ENCODE peak calls at places on chromosomes 11 and 22, in ten cellular contexts. One of them, this sample, is unnamed.

GRCh38 chr11:103484545-103484944 is 375.3 kb downstream of the DYNC2H1 start:
- DNase-seq in mesenchymal stem cell: no peak
- DNase-seq in right cardiac atrium: no peak
- DNase-seq in kidney: no peak
- DNase-seq in GM12865: no peak
- DNase-seq in brain microvascular endothelial cell: no peak
- DNase-seq in cardiac muscle cell: no peak
- DNase-seq in fibroblast of the aortic adventitia: no peak
- DNase-seq in psoas muscle: no peak
- DNase-seq in naive thymus-derived CD4-positive, alpha-beta T cell: no peak
- DNase-seq in this sample: no peak

GRCh38 chr22:23035557-23036277 is 34.6 kb upstream of the GNAZ start:
- DNase-seq in mesenchymal stem cell: no peak
- DNase-seq in right cardiac atrium: no peak
- DNase-seq in kidney: no peak
- DNase-seq in GM12865: peak; percentile 25
- DNase-seq in brain microvascular endothelial cell: no peak
- DNase-seq in cardiac muscle cell: no peak
- DNase-seq in fibroblast of the aortic adventitia: no peak
- DNase-seq in psoas muscle: no peak
- DNase-seq in naive thymus-derived CD4-positive, alpha-beta T cell: no peak
- DNase-seq in this sample: no peak

GRCh38 chr11:121829159-121829643 is 286.8 kb downstream of the BLID start:
- DNase-seq in mesenchymal stem cell: peak; percentile 96
- DNase-seq in right cardiac atrium: peak; percentile 53
- DNase-seq in kidney: no peak
- DNase-seq in GM12865: no peak
- DNase-seq in brain microvascular endothelial cell: peak; percentile 99
- DNase-seq in cardiac muscle cell: no peak
- DNase-seq in fibroblast of the aortic adventitia: peak; percentile 99
- DNase-seq in psoas muscle: peak; percentile 32
- DNase-seq in naive thymus-derived CD4-positive, alpha-beta T cell: no peak
- DNase-seq in this sample: peak; percentile 99

GRCh38 chr22:43796567-43796966 is 15.5 kb downstream of the EFCAB6 start:
- DNase-seq in mesenchymal stem cell: peak; percentile 15
- DNase-seq in right cardiac atrium: no peak
- DNase-seq in kidney: no peak
- DNase-seq in GM12865: no peak
- DNase-seq in brain microvascular endothelial cell: peak; percentile 34
- DNase-seq in cardiac muscle cell: peak; percentile 90
- DNase-seq in fibroblast of the aortic adventitia: peak; percentile 88
- DNase-seq in psoas muscle: no peak
- DNase-seq in naive thymus-derived CD4-positive, alpha-beta T cell: no peak
- DNase-seq in this sample: peak; percentile 29

GRCh38 chr11:2293396-2294339 is 8.1 kb downstream of the C11orf21 start:
- DNase-seq in mesenchymal stem cell: no peak
- DNase-seq in right cardiac atrium: no peak
- DNase-seq in kidney: peak; percentile 43
- DNase-seq in GM12865: no peak
- DNase-seq in brain microvascular endothelial cell: no peak
- DNase-seq in cardiac muscle cell: no peak
- DNase-seq in fibroblast of the aortic adventitia: no peak
- DNase-seq in psoas muscle: no peak
- DNase-seq in naive thymus-derived CD4-positive, alpha-beta T cell: no peak
- DNase-seq in this sample: no peak

GRCh38 chr11:14454861-14455632 is 44.6 kb downstream of the COPB1 start:
- DNase-seq in mesenchymal stem cell: peak; percentile 56
- DNase-seq in right cardiac atrium: no peak
- DNase-seq in kidney: no peak
- DNase-seq in GM12865: peak; percentile 31
- DNase-seq in brain microvascular endothelial cell: no peak
- DNase-seq in cardiac muscle cell: peak; percentile 24
- DNase-seq in fibroblast of the aortic adventitia: peak; percentile 59
- DNase-seq in psoas muscle: no peak
- DNase-seq in naive thymus-derived CD4-positive, alpha-beta T cell: no peak
- DNase-seq in this sample: peak; percentile 61

GRCh38 chr11:20623258-20623657 is 23.9 kb downstream of the SLC6A5 start:
- DNase-seq in mesenchymal stem cell: no peak
- DNase-seq in right cardiac atrium: no peak
- DNase-seq in kidney: no peak
- DNase-seq in GM12865: no peak
- DNase-seq in brain microvascular endothelial cell: no peak
- DNase-seq in cardiac muscle cell: no peak
- DNase-seq in fibroblast of the aortic adventitia: no peak
- DNase-seq in psoas muscle: no peak
- DNase-seq in naive thymus-derived CD4-positive, alpha-beta T cell: no peak
- DNase-seq in this sample: no peak

GRCh38 chr22:39298194-39298987 is 21.0 kb downstream of the RPL3 start:
- DNase-seq in mesenchymal stem cell: no peak
- DNase-seq in right cardiac atrium: no peak
- DNase-seq in kidney: no peak
- DNase-seq in GM12865: no peak
- DNase-seq in brain microvascular endothelial cell: no peak
- DNase-seq in cardiac muscle cell: no peak
- DNase-seq in fibroblast of the aortic adventitia: no peak
- DNase-seq in psoas muscle: no peak
- DNase-seq in naive thymus-derived CD4-positive, alpha-beta T cell: no peak
- DNase-seq in this sample: no peak

GRCh38 chr22:33271390-33272161 is 213.4 kb upstream of the SYN3 start:
- DNase-seq in mesenchymal stem cell: no peak
- DNase-seq in right cardiac atrium: peak; percentile 90
- DNase-seq in kidney: no peak
- DNase-seq in GM12865: peak; percentile 87
- DNase-seq in brain microvascular endothelial cell: peak; percentile 1
- DNase-seq in cardiac muscle cell: no peak
- DNase-seq in fibroblast of the aortic adventitia: peak; percentile 78
- DNase-seq in psoas muscle: peak; percentile 56
- DNase-seq in naive thymus-derived CD4-positive, alpha-beta T cell: no peak
- DNase-seq in this sample: no peak

GRCh38 chr11:355581-356458 is 13.5 kb upstream of the B4GALNT4 start:
- DNase-seq in mesenchymal stem cell: peak; percentile 97
- DNase-seq in right cardiac atrium: peak; percentile 98
- DNase-seq in kidney: peak; percentile 99
- DNase-seq in GM12865: peak; percentile 88
- DNase-seq in brain microvascular endothelial cell: peak; percentile 79
- DNase-seq in cardiac muscle cell: peak; percentile 91
- DNase-seq in fibroblast of the aortic adventitia: peak; percentile 96
- DNase-seq in psoas muscle: peak; percentile 95
- DNase-seq in naive thymus-derived CD4-positive, alpha-beta T cell: peak; percentile 74
- DNase-seq in this sample: peak; percentile 98
- H3K4me3 ChIP-seq in mesenchymal stem cell: peak overlapping the region; percentile 48
- H3K4me3 ChIP-seq in right cardiac atrium: peak overlapping the region; percentile 18
- H3K4me3 ChIP-seq in kidney: peak overlapping the region; percentile 42
- H3K4me3 ChIP-seq in GM12865: peak overlapping the region; percentile 44
- H3K4me3 ChIP-seq in brain microvascular endothelial cell: peak overlapping the region; percentile 40
- H3K4me3 ChIP-seq in cardiac muscle cell: peak overlapping the region; percentile 39
- H3K4me3 ChIP-seq in fibroblast of the aortic adventitia: peak overlapping the region; percentile 53
- H3K4me3 ChIP-seq in psoas muscle: peak overlapping the region; percentile 63
- H3K4me3 ChIP-seq in naive thymus-derived CD4-positive, alpha-beta T cell: peak overlapping the region; percentile 66
- H3K4me3 ChIP-seq in this sample: peak overlapping the region; percentile 5

DNA sequence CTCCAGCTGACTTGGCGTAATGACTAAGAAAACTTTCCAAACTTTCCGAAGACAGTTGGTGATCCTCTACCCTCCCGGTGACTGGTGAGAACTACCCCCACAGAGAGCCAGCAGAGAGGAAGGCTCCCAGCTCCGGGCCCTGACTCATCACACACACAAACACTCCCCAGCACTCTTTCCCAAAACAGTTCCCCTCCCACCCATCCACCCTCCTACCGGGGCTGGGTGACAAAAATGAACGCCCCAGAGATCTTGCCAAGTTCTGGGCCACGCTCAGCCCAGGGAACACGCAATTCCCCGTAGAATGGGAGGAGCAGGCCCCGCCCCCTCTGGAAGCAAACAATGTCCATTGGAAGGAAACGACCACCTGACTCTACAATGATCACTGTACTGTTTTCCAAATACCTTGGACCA is 21.3 kb upstream of the JAM3 start:
- DNase-seq in mesenchymal stem cell: peak; percentile 85
- DNase-seq in right cardiac atrium: peak; percentile 94
- DNase-seq in kidney: no peak
- DNase-seq in GM12865: no peak
- DNase-seq in brain microvascular endothelial cell: peak; percentile 55
- DNase-seq in cardiac muscle cell: no peak
- DNase-seq in fibroblast of the aortic adventitia: peak; percentile 95
- DNase-seq in psoas muscle: peak; percentile 84
- DNase-seq in naive thymus-derived CD4-positive, alpha-beta T cell: no peak
- DNase-seq in this sample: peak; percentile 58
- H3K4me3 ChIP-seq in mesenchymal stem cell: no peak overlapping the region
- H3K4me3 ChIP-seq in right cardiac atrium: no peak overlapping the region
- H3K4me3 ChIP-seq in kidney: no peak overlapping the region
- H3K4me3 ChIP-seq in GM12865: no peak overlapping the region
- H3K4me3 ChIP-seq in brain microvascular endothelial cell: peak overlapping the region; percentile 24
- H3K4me3 ChIP-seq in cardiac muscle cell: no peak overlapping the region
- H3K4me3 ChIP-seq in fibroblast of the aortic adventitia: peak overlapping the region; percentile 39
- H3K4me3 ChIP-seq in psoas muscle: peak overlapping the region; percentile 25
- H3K4me3 ChIP-seq in naive thymus-derived CD4-positive, alpha-beta T cell: no peak overlapping the region
- H3K4me3 ChIP-seq in this sample: peak overlapping the region; percentile 8

GRCh38 chr22:37559521-37559900 is 769 bp upstream of the CDC42EP1 start:
- DNase-seq in mesenchymal stem cell: no peak
- DNase-seq in right cardiac atrium: no peak
- DNase-seq in kidney: no peak
- DNase-seq in GM12865: no peak
- DNase-seq in brain microvascular endothelial cell: no peak
- DNase-seq in cardiac muscle cell: no peak
- DNase-seq in fibroblast of the aortic adventitia: no peak
- DNase-seq in psoas muscle: no peak
- DNase-seq in naive thymus-derived CD4-positive, alpha-beta T cell: no peak
- DNase-seq in this sample: no peak

GRCh38 chr22:37561209-37562048 is 1.1 kb downstream of the CDC42EP1 start:
- DNase-seq in mesenchymal stem cell: peak; percentile 88
- DNase-seq in right cardiac atrium: peak; percentile 98
- DNase-seq in kidney: peak; percentile 96
- DNase-seq in GM12865: peak; percentile 73
- DNase-seq in brain microvascular endothelial cell: peak; percentile 87
- DNase-seq in cardiac muscle cell: peak; percentile 87
- DNase-seq in fibroblast of the aortic adventitia: peak; percentile 89
- DNase-seq in psoas muscle: peak; percentile 92
- DNase-seq in naive thymus-derived CD4-positive, alpha-beta T cell: peak; percentile 71
- DNase-seq in this sample: peak; percentile 87

GRCh38 chr22:37562049-37562784 is 1.9 kb downstream of the CDC42EP1 start:
- DNase-seq in mesenchymal stem cell: no peak
- DNase-seq in right cardiac atrium: no peak
- DNase-seq in kidney: no peak
- DNase-seq in GM12865: no peak
- DNase-seq in brain microvascular endothelial cell: no peak
- DNase-seq in cardiac muscle cell: no peak
- DNase-seq in fibroblast of the aortic adventitia: no peak
- DNase-seq in psoas muscle: no peak
- DNase-seq in naive thymus-derived CD4-positive, alpha-beta T cell: no peak
- DNase-seq in this sample: no peak

GRCh38 chr22:37559901-37560681 is at the start of gene CDC42EP1:
- DNase-seq in mesenchymal stem cell: peak; percentile 64
- DNase-seq in right cardiac atrium: peak; percentile 86
- DNase-seq in kidney: peak; percentile 89
- DNase-seq in GM12865: no peak
- DNase-seq in brain microvascular endothelial cell: no peak
- DNase-seq in cardiac muscle cell: peak; percentile 59
- DNase-seq in fibroblast of the aortic adventitia: peak; percentile 55
- DNase-seq in psoas muscle: peak; percentile 64
- DNase-seq in naive thymus-derived CD4-positive, alpha-beta T cell: no peak
- DNase-seq in this sample: peak; percentile 59

DNA sequence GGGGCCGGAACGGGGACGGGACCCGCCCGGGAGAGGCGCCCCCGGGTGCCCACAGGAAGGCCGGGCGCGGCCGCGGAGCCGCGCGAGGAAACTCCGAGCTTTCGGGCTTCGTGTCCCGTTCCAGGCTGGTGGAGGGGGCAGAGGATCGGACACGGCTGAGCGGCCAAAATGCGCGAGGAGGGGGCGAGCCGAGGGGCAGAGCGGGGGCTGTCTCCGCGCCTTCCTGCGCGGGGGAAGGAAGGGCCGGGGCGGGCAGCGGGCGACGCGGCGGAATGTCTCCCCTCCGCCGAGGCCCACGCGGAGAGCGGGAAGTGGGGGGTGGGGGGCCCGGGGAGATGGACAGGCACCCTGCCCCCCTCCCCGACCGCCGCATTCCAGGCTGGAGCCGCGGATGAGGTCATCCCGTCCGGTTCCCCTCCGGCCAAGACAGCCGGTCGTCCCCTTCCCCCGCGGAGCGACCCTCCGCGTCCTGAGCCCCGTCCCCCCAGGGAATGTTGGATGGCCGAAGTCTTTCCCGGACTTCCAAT is 465 bp downstream of the CDC42EP1 start:
- DNase-seq in mesenchymal stem cell: peak; percentile 72
- DNase-seq in right cardiac atrium: peak; percentile 86
- DNase-seq in kidney: peak; percentile 91
- DNase-seq in GM12865: no peak
- DNase-seq in brain microvascular endothelial cell: no peak
- DNase-seq in cardiac muscle cell: no peak
- DNase-seq in fibroblast of the aortic adventitia: peak; percentile 45
- DNase-seq in psoas muscle: peak; percentile 64
- DNase-seq in naive thymus-derived CD4-positive, alpha-beta T cell: no peak
- DNase-seq in this sample: peak; percentile 61
- H3K4me3 ChIP-seq in mesenchymal stem cell: peak overlapping the region; percentile 71
- H3K4me3 ChIP-seq in right cardiac atrium: peak overlapping the region; percentile 90
- H3K4me3 ChIP-seq in kidney: peak overlapping the region; percentile 65
- H3K4me3 ChIP-seq in GM12865: no peak overlapping the region
- H3K4me3 ChIP-seq in brain microvascular endothelial cell: peak overlapping the region; percentile 82
- H3K4me3 ChIP-seq in cardiac muscle cell: peak overlapping the region; percentile 56
- H3K4me3 ChIP-seq in fibroblast of the aortic adventitia: peak overlapping the region; percentile 88
- H3K4me3 ChIP-seq in psoas muscle: peak overlapping the region; percentile 72
- H3K4me3 ChIP-seq in naive thymus-derived CD4-positive, alpha-beta T cell: no peak overlapping the region
- H3K4me3 ChIP-seq in this sample: peak overlapping the region; percentile 84

GRCh38 chr11:129374993-129375721 is 491 bp upstream of the BARX2 start:
- DNase-seq in mesenchymal stem cell: peak; percentile 15
- DNase-seq in right cardiac atrium: peak; percentile 58
- DNase-seq in kidney: peak; percentile 80
- DNase-seq in GM12865: no peak
- DNase-seq in brain microvascular endothelial cell: no peak
- DNase-seq in cardiac muscle cell: peak; percentile 46
- DNase-seq in fibroblast of the aortic adventitia: no peak
- DNase-seq in psoas muscle: peak; percentile 66
- DNase-seq in naive thymus-derived CD4-positive, alpha-beta T cell: no peak
- DNase-seq in this sample: peak; percentile 25
- H3K4me3 ChIP-seq in mesenchymal stem cell: no peak overlapping the region
- H3K4me3 ChIP-seq in right cardiac atrium: peak overlapping the region; percentile 41
- H3K4me3 ChIP-seq in kidney: peak overlapping the region; percentile 56
- H3K4me3 ChIP-seq in GM12865: no peak overlapping the region
- H3K4me3 ChIP-seq in brain microvascular endothelial cell: peak overlapping the region; percentile 15
- H3K4me3 ChIP-seq in cardiac muscle cell: peak overlapping the region; percentile 58
- H3K4me3 ChIP-seq in fibroblast of the aortic adventitia: no peak overlapping the region
- H3K4me3 ChIP-seq in psoas muscle: peak overlapping the region; percentile 51
- H3K4me3 ChIP-seq in naive thymus-derived CD4-positive, alpha-beta T cell: no peak overlapping the region
- H3K4me3 ChIP-seq in this sample: no peak overlapping the region

GRCh38 chr11:65479184-65480145 is 19.4 kb upstream of the MALAT1 start:
- DNase-seq in mesenchymal stem cell: peak; percentile 97
- DNase-seq in right cardiac atrium: peak; percentile 81
- DNase-seq in kidney: peak; percentile 76
- DNase-seq in GM12865: no peak
- DNase-seq in brain microvascular endothelial cell: peak; percentile 85
- DNase-seq in cardiac muscle cell: no peak
- DNase-seq in fibroblast of the aortic adventitia: peak; percentile 99
- DNase-seq in psoas muscle: peak; percentile 49
- DNase-seq in naive thymus-derived CD4-positive, alpha-beta T cell: no peak
- DNase-seq in this sample: peak; percentile 84
- H3K4me3 ChIP-seq in mesenchymal stem cell: no peak overlapping the region
- H3K4me3 ChIP-seq in right cardiac atrium: peak overlapping the region; percentile 2
- H3K4me3 ChIP-seq in kidney: peak overlapping the region; percentile 54
- H3K4me3 ChIP-seq in GM12865: no peak overlapping the region
- H3K4me3 ChIP-seq in brain microvascular endothelial cell: peak overlapping the region; percentile 12
- H3K4me3 ChIP-seq in cardiac muscle cell: no peak overlapping the region
- H3K4me3 ChIP-seq in fibroblast of the aortic adventitia: peak overlapping the region; percentile 52
- H3K4me3 ChIP-seq in psoas muscle: peak overlapping the region; percentile 77
- H3K4me3 ChIP-seq in naive thymus-derived CD4-positive, alpha-beta T cell: no peak overlapping the region
- H3K4me3 ChIP-seq in this sample: peak overlapping the region; percentile 0